ENCODE peak calls at places on chromosomes 3 and 15, in six cellular contexts. L is HepG2, G is adrenal gland, N is heart left ventricle, H is IMR-90, S is uterus. O is an unnamed sample. For H3K4me1, the result is how much of the 10 kb centered on the place peaks cover.

GRCh38 chr3:44827196-44827595 is 34.5 kb upstream of the TMEM42 start:
- DNase-seq in L (no peak), G (no peak), N (no peak), H (no peak), S (no peak), O (no peak)

GRCh38 chr15:41981373-41982132 is 9.2 kb upstream of the EHD4 start:
- DNase-seq in L (no peak), G (no peak), N (no peak), H (no peak), S (no peak), O (peak)

GRCh38 chr3:81958967-81959625 is 197.7 kb upstream of the GBE1 start:
- DNase-seq in L (no peak), G (no peak), N (no peak), H (no peak), S (no peak), O (no peak)

GRCh38 chr3:59726279-59726678 is 676.5 kb upstream of the CFAP20DC start:
- DNase-seq in L (no peak), G (no peak), N (no peak), H (no peak), S (no peak), O (no peak)

GRCh38 chr3:189276481-189277190 is 104.9 kb downstream of the TPRG1 start:
- DNase-seq in L (no peak), G (peak), N (peak), H (peak), S (no peak), O (no peak)

GRCh38 chr3:87247086-87247781 is 20.1 kb downstream of the CHMP2B start:
- DNase-seq in L (no peak), G (no peak), N (no peak), H (no peak), S (no peak), O (no peak)

GRCh38 chr15:22949074-22949547 is 31.1 kb downstream of the CYFIP1 start:
- DNase-seq in L (no peak), G (no peak), N (peak), H (peak), S (peak), O (peak)

GRCh38 chr3:39105687-39106063 is 1.8 kb downstream of the GORASP1 start:
- DNase-seq in L (no peak), G (no peak), N (no peak), H (no peak), S (no peak), O (no peak)

GRCh38 chr3:178255315-178255714 is 280.9 kb upstream of the KCNMB2 start:
- DNase-seq in L (no peak), G (no peak), N (no peak), H (peak), S (no peak), O (no peak)

GRCh38 chr15:77862651-77863104 is 214.8 kb downstream of the TBC1D2B start:
- DNase-seq in L (no peak), G (no peak), N (no peak), H (no peak), S (no peak), O (no peak)

GRCh38 chr3:129003578-129004112 is 2.5 kb downstream of the EFCC1 start:
- DNase-seq in L (peak), G (no peak), N (no peak), H (no peak), S (no peak), O (no peak)

GRCh38 chr15:79779739-79780138 is 117.1 kb downstream of the MTHFS start:
- DNase-seq in L (no peak), G (no peak), N (no peak), H (no peak), S (no peak), O (no peak)

GRCh38 chr3:190382082-190382481 is 5.9 kb upstream of the CLDN16 start:
- DNase-seq in L (no peak), G (no peak), N (no peak), H (peak), S (no peak), O (no peak)

GRCh38 chr15:65211157-65211982 is at the start of gene CILP:
- DNase-seq in L (no peak), G (no peak), N (peak), H (peak), S (peak), O (peak)

GRCh38 chr3:12856626-12857025 is 15.3 kb upstream of the RPL32 start:
- DNase-seq in L (no peak), G (no peak), N (no peak), H (no peak), S (no peak), O (no peak)

GRCh38 chr15:85871545-85871944 is 76.8 kb upstream of the KLHL25 start:
- DNase-seq in L (no peak), G (no peak), N (no peak), H (no peak), S (no peak), O (no peak)

GRCh38 chr15:75659928-75660645 is 12.4 kb downstream of the SNX33 start:
- DNase-seq in L (no peak), G (no peak), N (no peak), H (no peak), S (no peak), O (no peak)

GRCh38 chr3:46524832-46525231 is 27.1 kb downstream of the RTP3 start:
- DNase-seq in L (no peak), G (no peak), N (no peak), H (no peak), S (no peak), O (no peak)

GRCh38 chr15:66840615-66841014 is 138.6 kb downstream of the SMAD6 start:
- DNase-seq in L (no peak), G (no peak), N (no peak), H (no peak), S (no peak), O (no peak)

GRCh38 chr3:186081678-186082077 is 27.2 kb downstream of the ETV5 start:
- DNase-seq in L (no peak), G (no peak), N (no peak), H (no peak), S (no peak), O (no peak)
- H3K4me1 ChIP-seq in L (under half), G (under half), N (under half), H (under half), S (under half), O (under half)

GRCh38 chr3:17740703-17741102 is 1.7 kb downstream of the TBC1D5 start:
- DNase-seq in L (peak), G (no peak), N (no peak), H (peak), S (no peak), O (no peak)
- TF ChIP-seq POLR2A in L (peak), G (no peak), N (no peak), H (no peak), S (no peak), O (no peak)

DNA sequence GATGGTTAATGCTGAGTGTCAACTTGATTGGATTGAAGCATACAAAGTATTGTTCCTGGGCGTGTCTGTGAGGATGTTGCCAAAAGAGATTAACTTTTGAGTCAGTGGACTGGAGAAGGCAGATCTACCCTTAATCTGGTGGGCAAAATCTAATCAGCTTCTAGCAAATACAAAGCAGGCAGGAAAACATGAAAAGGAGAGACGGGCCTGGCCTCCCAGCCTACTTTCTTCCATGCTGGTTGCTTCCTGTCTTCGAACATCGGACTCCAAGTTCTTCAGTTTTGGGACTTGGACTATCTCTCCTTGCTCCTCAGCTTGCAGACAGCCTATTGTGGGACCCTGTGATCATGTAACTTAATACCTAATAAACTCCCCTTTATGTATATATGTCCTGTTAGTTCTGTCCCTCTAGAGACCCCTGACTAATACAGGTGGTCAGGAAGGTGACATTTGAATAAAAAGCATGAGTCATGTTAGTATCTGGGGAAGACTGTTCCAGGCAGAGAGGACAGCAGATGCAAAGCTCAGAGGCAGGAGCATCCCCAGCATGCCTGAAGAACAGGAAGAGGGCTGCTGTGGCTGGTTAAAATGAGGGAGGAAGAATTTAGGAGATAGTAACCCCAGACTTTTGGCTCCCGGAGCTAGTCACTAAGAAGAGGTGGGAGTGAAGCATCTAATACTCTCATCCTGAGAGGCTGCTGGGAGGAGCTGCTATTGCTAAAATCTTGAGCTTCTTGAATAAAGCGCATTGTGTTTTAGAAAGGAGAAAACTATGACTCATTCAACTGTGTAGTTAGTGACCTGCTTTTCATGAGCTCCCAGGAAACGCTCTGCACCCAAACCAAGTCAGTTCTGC is 207.4 kb upstream of the HES1 start:
- DNase-seq in L (no peak), G (no peak), N (no peak), H (no peak), S (no peak), O (no peak)
- H3K27ac ChIP-seq in L (no peak), G (no peak), N (no peak), H (no peak), S (no peak), O (no peak)

DNA sequence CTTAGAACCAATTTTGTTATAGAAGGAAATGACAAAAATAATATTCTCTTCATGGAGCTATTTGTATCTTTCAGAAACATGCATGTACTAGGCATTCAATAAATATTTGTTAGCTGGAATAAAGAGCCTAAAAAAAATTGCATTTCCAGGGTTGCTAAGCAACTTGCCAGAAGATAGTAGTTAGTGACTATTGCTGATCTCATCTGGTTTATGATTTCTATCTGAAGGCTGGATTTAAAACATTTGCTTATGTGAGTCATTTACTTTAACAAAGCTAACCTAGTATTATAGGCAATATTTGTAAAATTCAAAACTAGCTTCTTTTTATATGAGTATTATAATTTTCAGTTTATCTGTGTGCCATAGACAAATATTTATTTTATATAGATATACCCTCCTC is 78.4 kb downstream of the NAALADL2 start:
- DNase-seq in L (no peak), G (no peak), N (no peak), H (peak), S (no peak), O (no peak)
- H3K4me1 ChIP-seq in L (under half), G (under half), N (under half), H (under half), S (under half), O (under half)

GRCh38 chr3:182366746-182367145 is 426.6 kb upstream of the ATP11B start:
- DNase-seq in L (no peak), G (no peak), N (no peak), H (no peak), S (no peak), O (no peak)
- TF ChIP-seq POLR2A in L (no peak), G (no peak), N (no peak), H (no peak), S (no peak), O (no peak)

DNA sequence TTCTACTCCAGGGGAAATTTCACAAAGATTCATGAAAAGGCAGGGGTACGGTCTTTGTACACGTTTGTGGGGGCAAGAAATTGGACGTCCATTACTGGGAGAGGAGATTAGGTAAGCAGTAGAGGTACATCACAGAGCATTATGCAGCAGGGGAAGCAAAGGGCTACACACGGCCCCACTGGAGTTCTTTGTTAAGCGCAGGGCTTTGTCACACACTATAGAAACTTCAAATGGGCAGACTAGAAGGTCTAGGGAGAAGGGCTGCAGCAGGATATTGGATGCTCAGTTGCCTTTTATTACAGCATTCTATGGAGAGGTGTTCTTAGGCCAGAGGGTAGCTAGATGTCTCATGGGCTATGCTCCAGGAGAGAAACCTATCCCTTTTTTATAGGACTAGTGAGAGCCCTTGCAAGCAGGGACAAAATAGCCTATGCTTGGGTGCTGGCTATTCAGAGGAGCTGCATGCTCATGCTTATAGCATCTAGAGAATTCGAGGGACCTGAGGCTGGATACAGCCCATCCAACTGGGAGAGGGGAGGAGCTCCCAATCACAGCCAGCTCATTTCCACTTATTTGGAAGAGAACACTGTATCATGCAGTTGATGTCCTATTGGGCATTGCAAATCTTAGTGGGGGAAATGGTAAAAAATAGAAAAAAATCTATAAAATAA is 506.4 kb upstream of the ADAMTS9 start:
- DNase-seq in L (no peak), G (no peak), N (no peak), H (no peak), S (no peak), O (no peak)
- H3K27ac ChIP-seq in L (no peak), G (no peak), N (no peak), H (no peak), S (no peak), O (no peak)

GRCh38 chr3:195753609-195754008 is 32.8 kb downstream of the MUC20 start:
- DNase-seq in L (no peak), G (no peak), N (no peak), H (no peak), S (no peak), O (no peak)

GRCh38 chr3:195755391-195755790 is 34.6 kb downstream of the MUC20 start:
- DNase-seq in L (no peak), G (no peak), N (no peak), H (no peak), S (no peak), O (no peak)

GRCh38 chr3:195752538-195753331 is 32.0 kb downstream of the MUC20 start:
- DNase-seq in L (no peak), G (peak), N (no peak), H (no peak), S (no peak), O (no peak)

GRCh38 chr3:195754906-195755305 is 34.1 kb downstream of the MUC20 start:
- DNase-seq in L (no peak), G (no peak), N (no peak), H (no peak), S (no peak), O (no peak)

DNA sequence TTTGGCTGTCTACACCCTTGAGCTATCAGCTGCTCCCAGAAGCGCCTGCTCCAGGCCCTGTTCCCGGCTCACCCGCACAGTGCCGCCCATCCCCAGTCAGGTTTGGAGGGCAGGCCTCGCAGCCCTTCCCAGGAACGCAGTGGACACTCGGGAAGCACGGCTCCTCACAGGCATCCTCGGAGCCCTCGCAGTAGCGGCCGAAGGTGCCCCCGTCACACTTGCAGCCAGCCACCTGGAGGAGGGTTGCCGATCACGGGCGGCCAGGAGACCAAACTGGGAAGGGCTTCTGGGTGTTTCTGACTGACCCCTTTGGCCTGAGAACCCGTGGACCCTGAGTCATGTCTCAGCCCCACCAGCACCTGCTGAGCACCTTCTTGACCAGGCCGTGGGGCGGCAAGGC is 33.4 kb downstream of the MUC20 start:
- DNase-seq in L (no peak), G (peak), N (no peak), H (no peak), S (no peak), O (no peak)
- H3K4me1 ChIP-seq in L (under half), G (under half), N (under half), H (under half), S (under half), O (under half)